ENCODE peak calls at places on chromosome 19, in five cellular contexts. M is non-pigmented ciliary epithelial cell, G is NCI-H1092, S is AG09309, K is skeletal muscle cell. L is an unnamed sample.

GRCh38 chr19:24140099-24140498 is 53.1 kb downstream of the ZNF254 start:
- DNase-seq in M (peak), S (peak), K (peak), G (no peak), L (no peak)

GRCh38 chr19:4970558-4971423 is 1.9 kb downstream of the KDM4B start:
- DNase-seq in M (no peak), S (no peak), K (no peak), G (no peak), L (no peak)

GRCh38 chr19:16529466-16530144 is 12.6 kb downstream of the CHERP start:
- DNase-seq in S (no peak), G (no peak), M (no peak), K (no peak), L (no peak)

GRCh38 chr19:43777163-43777700 is 3.5 kb downstream of the KCNN4 start:
- DNase-seq in M (no peak), K (no peak), S (no peak), G (no peak), L (peak)

GRCh38 chr19:44303976-44304568 is 753 bp downstream of the ZNF235 start:
- DNase-seq in G (no peak), S (no peak), K (peak), M (no peak), L (peak)

GRCh38 chr19:10193666-10194499 is 870 bp downstream of the DNMT1 start:
- DNase-seq in K (no peak), S (no peak), G (no peak), M (no peak), L (peak)

GRCh38 chr19:11091343-11092153 is 2.3 kb downstream of the LDLR start:
- DNase-seq in G (no peak), S (peak), K (peak), M (peak), L (peak)

GRCh38 chr19:15418112-15418587 is 638 bp downstream of the AKAP8L start:
- DNase-seq in G (peak), M (no peak), K (no peak), S (no peak), L (peak)

GRCh38 chr19:55484571-55485438 is at the start of gene NAT14:
- DNase-seq in S (no peak), G (peak), M (no peak), K (no peak), L (peak)

GRCh38 chr19:23817519-23817918 is 58.8 kb upstream of the ZNF681 start:
- DNase-seq in M (peak), K (no peak), S (no peak), G (no peak), L (peak)

GRCh38 chr19:54152878-54153524 is 6.5 kb downstream of the LENG1 start:
- DNase-seq in M (no peak), S (no peak), K (no peak), G (no peak), L (no peak)

GRCh38 chr19:45954132-45954531 is 19.5 kb downstream of the NOVA2 start:
- DNase-seq in G (no peak), M (no peak), S (no peak), K (no peak), L (no peak)

GRCh38 chr19:32748948-32749347 is 29.4 kb downstream of the TDRD12 start:
- DNase-seq in K (no peak), M (no peak), G (no peak), S (no peak), L (no peak)

GRCh38 chr19:18385359-18385674 is 641 bp upstream of the GDF15 start:
- DNase-seq in S (no peak), K (no peak), G (no peak), M (no peak), L (no peak)

L was measured in ACHN.